ENCODE peak calls at places on chromosome 12, in four cellular contexts. U is left ventricle myocardium inferior; X is upper lobe of right lung; K is CD8-positive, alpha-beta memory T cell. I is an unnamed sample. For H3K27me3, the result is how much of the 10 kb centered on the place peaks cover.

GRCh38 chr12:28578361-28578760 is 388.1 kb downstream of the CCDC91 start:
- DNase-seq in U (no peak), K (no peak), X (no peak), I (no peak)

GRCh38 chr12:53171725-53172329 is 8.7 kb upstream of the ZNF740 start:
- DNase-seq in U (no peak), X (no peak), K (no peak), I (no peak)

GRCh38 chr12:34219046-34219770 is 196.9 kb downstream of the ALG10 start:
- DNase-seq in K (peak), X (no peak), U (no peak), I (no peak)

GRCh38 chr12:108357834-108358579 is 18.9 kb upstream of the CMKLR1 start:
- DNase-seq in K (no peak), X (no peak), U (no peak), I (no peak)

GRCh38 chr12:43210437-43211197 is 341.4 kb downstream of the ADAMTS20 start:
- DNase-seq in U (no peak), X (no peak), K (no peak), I (no peak)

GRCh38 chr12:49109631-49110172 is 945 bp downstream of the LMBR1L start:
- DNase-seq in X (no peak), K (peak), U (no peak), I (no peak)

GRCh38 chr12:39372204-39372925 is 70.6 kb downstream of the KIF21A start:
- DNase-seq in X (no peak), U (no peak), K (no peak), I (no peak)

GRCh38 chr12:125185740-125186470 is 120.7 kb downstream of the AACS start:
- DNase-seq in K (no peak), U (peak), X (peak), I (peak)

GRCh38 chr12:71242511-71242910 is 84.7 kb upstream of the TSPAN8 start:
- DNase-seq in U (no peak), X (no peak), K (no peak), I (no peak)

GRCh38 chr12:94228488-94228907 is 80.1 kb downstream of the PLXNC1 start:
- DNase-seq in K (no peak), X (no peak), U (no peak), I (no peak)

GRCh38 chr12:52741378-52742195 is 35.6 kb downstream of the KRT76 start:
- DNase-seq in U (peak), K (peak), X (peak), I (peak)

GRCh38 chr12:34371050-34371449 is 348.8 kb downstream of the ALG10 start:
- DNase-seq in U (no peak), X (no peak), K (no peak), I (no peak)

GRCh38 chr12:69470189-69471094 is at the start of gene FRS2:
- DNase-seq in U (peak), X (peak), K (peak), I (peak)

GRCh38 chr12:92810370-92810769 is 107.6 kb downstream of the PLEKHG7 start:
- DNase-seq in U (no peak), X (no peak), K (no peak), I (no peak)

GRCh38 chr12:71780207-71780822 is 25.7 kb downstream of the RAB21 start:
- DNase-seq in U (no peak), K (peak), X (no peak), I (peak)

GRCh38 chr12:59600174-59600573 is 4.3 kb downstream of the SLC16A7 start:
- DNase-seq in X (no peak), U (no peak), K (no peak), I (no peak)

GRCh38 chr12:16594796-16595195 is 11.2 kb downstream of the LMO3 start:
- DNase-seq in U (no peak), X (no peak), K (no peak), I (no peak)

GRCh38 chr12:123696641-123697040 is 15.5 kb upstream of the ATP6V0A2 start:
- DNase-seq in X (no peak), U (no peak), K (no peak), I (no peak)

GRCh38 chr12:39127401-39127800 is 222.0 kb upstream of the CPNE8 start:
- DNase-seq in K (no peak), X (no peak), U (no peak), I (no peak)

GRCh38 chr12:5295151-5295550 is 136.8 kb upstream of the NTF3 start:
- DNase-seq in U (no peak), K (no peak), X (no peak), I (no peak)

GRCh38 chr12:31226639-31227038 is 99.3 kb downstream of the SINHCAF start:
- DNase-seq in K (no peak), U (no peak), X (no peak), I (no peak)

GRCh38 chr12:89636776-89637160 is 71.9 kb downstream of the ATP2B1 start:
- DNase-seq in K (no peak), X (no peak), U (no peak), I (no peak)

GRCh38 chr12:73514672-73515071 is 1023.0 kb upstream of the ATXN7L3B start:
- DNase-seq in U (no peak), X (no peak), K (no peak), I (no peak)

GRCh38 chr12:64670856-64671639 is 60.8 kb downstream of the RASSF3 start:
- DNase-seq in U (no peak), K (no peak), X (no peak), I (no peak)

GRCh38 chr12:13175499-13175898 is 21.0 kb upstream of the EMP1 start:
- DNase-seq in X (no peak), U (no peak), K (no peak), I (no peak)

GRCh38 chr12:88142610-88142991 is 494 bp downstream of the TMTC3 start:
- DNase-seq in X (peak), K (no peak), U (peak), I (peak)

GRCh38 chr12:64633940-64634337 is 23.6 kb downstream of the RASSF3 start:
- DNase-seq in U (peak), X (peak), K (no peak), I (peak)

GRCh38 chr12:98456583-98457573 is 58.5 kb upstream of the TMPO start:
- DNase-seq in K (no peak), U (peak), X (peak), I (peak)
- H3K27ac ChIP-seq in K (no peak), U (no peak), X (no peak), I (peak)

DNA sequence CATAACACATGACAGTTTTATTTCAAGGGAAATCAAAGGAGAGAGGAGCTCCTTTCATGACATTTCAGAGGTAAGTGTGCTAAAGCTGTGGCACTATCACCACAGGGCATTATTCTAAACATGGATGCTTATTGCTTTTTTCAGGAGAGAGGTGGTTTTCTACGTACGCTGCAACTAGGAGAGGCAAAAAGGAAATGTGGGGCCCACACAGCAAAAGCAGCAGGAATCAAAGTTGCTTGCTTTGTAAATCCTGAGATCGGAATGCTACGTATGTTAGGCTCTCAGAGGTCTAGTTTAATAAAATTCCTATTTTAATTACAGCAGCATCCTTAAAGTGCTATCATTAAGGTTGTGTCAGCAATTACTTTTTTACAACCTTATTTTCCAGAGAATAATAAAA is 55.0 kb upstream of the GRIP1 start:
- DNase-seq in U (no peak), X (no peak), K (no peak), I (no peak)
- H3K27me3 ChIP-seq in U (under half), X (under half), K (under half), I (under half)

GRCh38 chr12:1587927-1588573 is 6.3 kb downstream of the FBXL14 start:
- DNase-seq in K (peak), X (no peak), U (no peak), I (no peak)
- H3K27ac ChIP-seq in K (no peak), X (no peak), U (peak), I (no peak)

GRCh38 chr12:3119745-3120660 is 42.8 kb downstream of the TSPAN9 start:
- DNase-seq in X (peak), U (peak), K (no peak), I (peak)

GRCh38 chr12:3117628-3118027 is 40.4 kb downstream of the TSPAN9 start:
- DNase-seq in K (no peak), X (no peak), U (no peak), I (peak)

GRCh38 chr12:3117144-3117581 is 40.0 kb downstream of the TSPAN9 start:
- DNase-seq in U (no peak), X (no peak), K (no peak), I (no peak)

GRCh38 chr12:3120701-3121100 is 43.5 kb downstream of the TSPAN9 start:
- DNase-seq in X (no peak), K (no peak), U (no peak), I (no peak)

DNA sequence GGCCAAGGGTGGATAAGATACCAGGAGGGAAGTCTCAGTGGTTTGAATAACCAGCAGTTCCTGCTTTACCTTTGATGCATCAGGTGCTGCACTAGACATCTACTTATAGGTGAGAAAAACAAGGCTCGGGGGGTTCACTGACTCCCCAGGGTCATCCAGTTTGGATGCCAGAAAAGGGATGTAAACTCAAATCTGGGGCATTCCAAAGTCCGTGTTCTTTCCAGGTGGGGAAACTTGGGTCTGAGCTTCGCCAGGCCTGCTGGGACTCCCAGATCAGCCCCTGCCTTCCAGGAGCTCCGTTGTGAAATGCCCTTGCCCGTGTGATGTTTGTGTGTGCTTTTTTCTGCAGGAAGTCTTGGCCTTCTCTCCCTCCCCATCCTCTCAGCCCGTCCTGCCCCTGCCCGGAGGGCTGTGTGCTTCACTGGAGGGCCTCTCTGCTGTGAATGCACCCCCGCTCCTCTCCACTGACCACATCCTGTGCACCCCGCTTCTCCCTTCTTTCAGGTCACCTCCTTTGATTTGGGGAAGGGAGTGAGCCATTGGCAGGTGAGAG is 42.1 kb downstream of the TSPAN9 start:
- DNase-seq in U (no peak), X (no peak), K (no peak), I (no peak)
- H3K27me3 ChIP-seq in U (under half), X (under half), K (under half), I (under half)

GRCh38 chr12:6792522-6793201 is 3.3 kb downstream of the CD4 start:
- DNase-seq in X (no peak), U (peak), K (peak), I (no peak)
- H3K27ac ChIP-seq in X (peak), U (peak), K (no peak), I (no peak)

DNA sequence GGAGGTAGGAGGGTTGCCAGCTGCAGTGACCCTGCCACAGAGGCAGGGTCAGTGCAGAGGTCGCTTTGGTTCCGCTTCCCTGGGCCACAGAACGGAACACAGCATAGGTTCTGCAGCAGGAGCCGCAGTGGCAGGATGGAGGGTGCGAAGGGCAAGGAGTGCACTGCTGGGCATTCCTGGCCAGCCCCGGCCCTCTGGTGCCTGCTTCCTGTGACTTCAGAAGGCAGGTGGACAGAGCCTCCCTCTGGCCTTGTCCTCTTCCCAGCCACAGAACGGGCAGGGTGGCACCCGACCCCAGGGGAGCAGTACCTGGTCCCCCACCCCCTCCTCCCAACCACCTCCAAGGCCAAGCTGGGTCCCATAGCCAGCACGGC is 37.7 kb downstream of the SLC8B1 start:
- DNase-seq in K (no peak), U (no peak), X (no peak), I (no peak)
- H3K27me3 ChIP-seq in K (under half), U (under half), X (under half), I (under half)

GRCh38 chr12:47221256-47222023 is 141.7 kb upstream of the AMIGO2 start:
- DNase-seq in K (no peak), U (no peak), X (no peak), I (no peak)
- H3K27ac ChIP-seq in K (no peak), U (no peak), X (no peak), I (no peak)

GRCh38 chr12:130520784-130521183 is 183.1 kb downstream of the PIWIL1 start:
- DNase-seq in X (no peak), U (no peak), K (no peak), I (no peak)

GRCh38 chr12:130513572-130513971 is 175.9 kb downstream of the PIWIL1 start:
- DNase-seq in K (no peak), X (no peak), U (no peak), I (no peak)

GRCh38 chr12:130514149-130514551 is 176.5 kb downstream of the PIWIL1 start:
- DNase-seq in U (no peak), K (no peak), X (no peak), I (no peak)

GRCh38 chr12:130521375-130522124 is 183.9 kb downstream of the PIWIL1 start:
- DNase-seq in X (no peak), K (no peak), U (no peak), I (no peak)

GRCh38 chr12:130517588-130517987 is 179.9 kb downstream of the PIWIL1 start:
- DNase-seq in U (no peak), X (no peak), K (no peak), I (no peak)
- H3K27me3 ChIP-seq in U (half or more), X (under half), K (under half), I (under half)